ENCODE peak calls at places on chromosomes 6 and 20, in eight cellular contexts. M, H, C, P, E, B, L and F are unnamed samples.
A peak's percentile ranks its signal among the peaks of the same experiment; 100 is the strongest.

GRCh38 chr6:69349776-69350175 is 447.0 kb downstream of the LMBRD1 start:
- DNase-seq in M (no peak), H (no peak), C (no peak), P (no peak), E (no peak), B (no peak), L (no peak), F (no peak)

GRCh38 chr6:169854083-169854725 is 102.8 kb downstream of the ERMARD start:
- DNase-seq in M (no peak), H (no peak), C (no peak), P (no peak), E (no peak), B (no peak), L (no peak), F (no peak)

GRCh38 chr6:140178550-140179334 is 804.3 kb upstream of the CITED2 start:
- DNase-seq in M (no peak), H (no peak), C (peak; percentile 84), P (no peak), E (peak; percentile 49), B (peak; percentile 84), L (no peak), F (no peak)

GRCh38 chr6:166596741-166597507 is 10.4 kb upstream of the RAMACL start:
- DNase-seq in M (no peak), H (no peak), C (no peak), P (no peak), E (no peak), B (no peak), L (no peak), F (no peak)

GRCh38 chr6:41937881-41938574 is 3.6 kb downstream of the CCND3 start:
- DNase-seq in M (no peak), H (no peak), C (no peak), P (no peak), E (peak; percentile 15), B (no peak), L (peak; percentile 35), F (no peak)

GRCh38 chr6:159973951-159974350 is 5.1 kb downstream of the IGF2R start:
- DNase-seq in M (no peak), H (no peak), C (peak; percentile 79), P (peak; percentile 25), E (peak; percentile 90), B (peak; percentile 80), L (no peak), F (no peak)

GRCh38 chr6:80357674-80358073 is 251.2 kb downstream of the BCKDHB start:
- DNase-seq in M (no peak), H (no peak), C (peak; percentile 44), P (no peak), E (no peak), B (no peak), L (no peak), F (no peak)

GRCh38 chr20:32606790-32607189 is 21.7 kb upstream of the NOL4L start:
- DNase-seq in M (no peak), H (no peak), C (no peak), P (no peak), E (no peak), B (no peak), L (no peak), F (no peak)

GRCh38 chr20:49999329-49999728 is 16.5 kb downstream of the SNAI1 start:
- DNase-seq in M (no peak), H (no peak), C (no peak), P (no peak), E (no peak), B (no peak), L (no peak), F (peak; percentile 84)

GRCh38 chr6:149400050-149400449 is at the start of gene SUMO4:
- DNase-seq in M (no peak), H (no peak), C (no peak), P (no peak), E (no peak), B (no peak), L (no peak), F (no peak)

GRCh38 chr6:137044366-137045220 is at the start of gene IL20RA:
- DNase-seq in M (no peak), H (peak; percentile 18), C (peak; percentile 55), P (peak; percentile 44), E (peak; percentile 16), B (peak; percentile 17), L (no peak), F (peak; percentile 6)

GRCh38 chr6:157527471-157527907 is 146.5 kb downstream of the ZDHHC14 start:
- DNase-seq in M (no peak), H (no peak), C (no peak), P (no peak), E (peak; percentile 97), B (no peak), L (no peak), F (no peak)

GRCh38 chr20:47282864-47283263 is 73.6 kb downstream of the ZMYND8 start:
- DNase-seq in M (no peak), H (no peak), C (no peak), P (no peak), E (no peak), B (no peak), L (no peak), F (no peak)

GRCh38 chr20:17969276-17969883 is 562 bp downstream of the MGME1 start:
- DNase-seq in M (no peak), H (peak; percentile 33), C (peak; percentile 66), P (peak; percentile 47), E (peak; percentile 35), B (peak; percentile 58), L (peak; percentile 55), F (no peak)

GRCh38 chr6:111750753-111751684 is 122.2 kb downstream of the FYN start:
- DNase-seq in M (no peak), H (peak; percentile 34), C (no peak), P (no peak), E (peak; percentile 84), B (peak; percentile 27), L (peak; percentile 46), F (no peak)

GRCh38 chr20:39645130-39645529 is 683.0 kb downstream of the DHX35 start:
- DNase-seq in M (no peak), H (no peak), C (no peak), P (peak; percentile 95), E (no peak), B (no peak), L (no peak), F (no peak)

GRCh38 chr20:49631074-49631716 is 63.3 kb upstream of the PTGIS start:
- DNase-seq in M (no peak), H (no peak), C (no peak), P (no peak), E (peak; percentile 81), B (no peak), L (no peak), F (no peak)

GRCh38 chr20:824490-824889 is 9.0 kb upstream of the FAM110A start:
- DNase-seq in M (no peak), H (no peak), C (no peak), P (no peak), E (no peak), B (no peak), L (no peak), F (no peak)

GRCh38 chr6:139028242-139028657 is 295 bp upstream of the ABRACL start:
- DNase-seq in M (peak; percentile 68), H (no peak), C (peak; percentile 72), P (no peak), E (peak; percentile 7), B (no peak), L (no peak), F (no peak)

GRCh38 chr6:52394251-52394666 is 25.9 kb upstream of the EFHC1 start:
- DNase-seq in M (no peak), H (no peak), C (no peak), P (no peak), E (no peak), B (no peak), L (no peak), F (no peak)

GRCh38 chr20:12535316-12535715 is 473.5 kb upstream of the SPTLC3 start:
- DNase-seq in M (no peak), H (no peak), C (no peak), P (peak; percentile 48), E (no peak), B (no peak), L (no peak), F (no peak)

GRCh38 chr6:21325201-21325856 is 268.2 kb upstream of the SOX4 start:
- DNase-seq in M (peak; percentile 39), H (no peak), C (no peak), P (peak; percentile 32), E (no peak), B (no peak), L (no peak), F (no peak)

GRCh38 chr6:163808871-163809270 is 394.4 kb downstream of the QKI start:
- DNase-seq in M (no peak), H (no peak), C (no peak), P (no peak), E (no peak), B (no peak), L (no peak), F (no peak)

GRCh38 chr6:168607272-168608112 is 166.5 kb downstream of the SMOC2 start:
- DNase-seq in M (peak; percentile 93), H (no peak), C (no peak), P (peak; percentile 65), E (no peak), B (no peak), L (no peak), F (no peak)

GRCh38 chr20:14046534-14046933 is 51.2 kb downstream of the MACROD2 start:
- DNase-seq in M (no peak), H (no peak), C (no peak), P (no peak), E (no peak), B (no peak), L (no peak), F (no peak)

GRCh38 chr6:169966312-169967181 is 215.1 kb downstream of the ERMARD start:
- DNase-seq in M (no peak), H (no peak), C (no peak), P (no peak), E (peak; percentile 4), B (no peak), L (peak; percentile 9), F (no peak)

GRCh38 chr20:44223721-44224120 is 13.2 kb upstream of the OSER1 start:
- DNase-seq in M (no peak), H (no peak), C (no peak), P (no peak), E (no peak), B (no peak), L (no peak), F (no peak)

GRCh38 chr20:48377940-48378339 is 449.9 kb downstream of the PREX1 start:
- DNase-seq in M (no peak), H (no peak), C (no peak), P (no peak), E (no peak), B (no peak), L (no peak), F (no peak)

GRCh38 chr20:36313936-36314335 is 7.8 kb downstream of the DLGAP4 start:
- DNase-seq in M (no peak), H (no peak), C (no peak), P (no peak), E (no peak), B (no peak), L (no peak), F (no peak)

GRCh38 chr20:53739799-53740785 is 146.5 kb upstream of the ZNF217 start:
- DNase-seq in M (no peak), H (no peak), C (peak; percentile 70), P (no peak), E (peak; percentile 29), B (peak; percentile 36), L (no peak), F (no peak)

GRCh38 chr6:168542301-168542700 is 101.3 kb downstream of the SMOC2 start:
- DNase-seq in M (no peak), H (no peak), C (no peak), P (no peak), E (no peak), B (no peak), L (no peak), F (no peak)

GRCh38 chr6:31945507-31946369 is at the start of gene CFB:
- DNase-seq in M (no peak), H (no peak), C (peak; percentile 91), P (no peak), E (peak; percentile 90), B (peak; percentile 92), L (no peak), F (no peak)

GRCh38 chr6:157679605-157680580 is 143.2 kb upstream of the SNX9 start:
- DNase-seq in M (no peak), H (no peak), C (no peak), P (no peak), E (peak; percentile 7), B (no peak), L (no peak), F (no peak)

GRCh38 chr20:61426361-61426760 is 174.3 kb downstream of the CDH4 start:
- DNase-seq in M (no peak), H (no peak), C (no peak), P (no peak), E (no peak), B (no peak), L (no peak), F (no peak)